ENCODE peak calls at places on chromosomes 12 and 14, in nine cellular contexts. C is uterus, V is hepatocyte, K is lung, Y is heart right ventricle, Z is upper lobe of right lung, W is cardiac muscle cell, A is Peyer's patch, S is tibial artery. T is an unnamed sample. For H3K36me3 and H3K4me1, the result is how much of the 10 kb centered on the place peaks cover.

GRCh38 chr14:38336298-38336697 is 80.4 kb upstream of the CLEC14A start:
- DNase-seq in Y (no peak), Z (no peak), V (no peak), K (no peak), A (no peak), W (no peak), C (no peak), S (no peak), T (no peak)

GRCh38 chr14:71651228-71651627 is 281.0 kb upstream of the RGS6 start:
- DNase-seq in Y (no peak), V (peak), S (no peak), C (no peak), A (no peak), Z (no peak), K (no peak), W (no peak), T (no peak)

GRCh38 chr14:73710737-73711136 is 3.4 kb downstream of the PNMA1 start:
- DNase-seq in K (no peak), W (no peak), S (no peak), Z (no peak), C (no peak), A (no peak), Y (no peak), V (no peak), T (no peak)

GRCh38 chr12:111455448-111456320 is 50.0 kb downstream of the SH2B3 start:
- DNase-seq in W (no peak), Y (no peak), A (no peak), V (no peak), C (no peak), S (peak), K (no peak), Z (no peak), T (peak)

GRCh38 chr12:50742776-50743175 is 21.1 kb upstream of the ATF1 start:
- DNase-seq in K (no peak), Z (no peak), V (no peak), Y (no peak), S (no peak), C (no peak), A (no peak), W (no peak), T (no peak)

GRCh38 chr14:61184117-61184516 is 97.0 kb downstream of the TMEM30B start:
- DNase-seq in K (no peak), S (no peak), A (no peak), Z (no peak), C (no peak), V (no peak), W (no peak), Y (no peak), T (no peak)

GRCh38 chr14:104107101-104107581 is 21.6 kb downstream of the ASPG start:
- DNase-seq in Z (peak), V (no peak), A (peak), K (no peak), W (no peak), S (peak), C (peak), Y (no peak), T (peak)

GRCh38 chr12:14950421-14950820 is 11.0 kb downstream of the ARHGDIB start:
- DNase-seq in W (no peak), V (no peak), Y (no peak), S (no peak), C (no peak), A (no peak), Z (no peak), K (no peak), T (no peak)

GRCh38 chr14:79740043-79740442 is 471.3 kb downstream of the DIO2 start:
- DNase-seq in V (no peak), A (no peak), Y (no peak), S (no peak), Z (no peak), K (no peak), W (peak), C (no peak), T (no peak)

GRCh38 chr12:77377116-77377515 is 311.7 kb upstream of the E2F7 start:
- DNase-seq in Z (no peak), A (no peak), K (no peak), V (no peak), C (no peak), Y (no peak), S (no peak), W (no peak), T (no peak)

GRCh38 chr14:72444701-72445100 is 449.2 kb downstream of the DPF3 start:
- DNase-seq in Y (no peak), W (no peak), K (no peak), Z (no peak), V (no peak), C (no peak), A (no peak), S (no peak), T (no peak)

GRCh38 chr14:75661499-75661814 is 411 bp downstream of the TTLL5 start:
- DNase-seq in Z (no peak), C (no peak), K (no peak), W (no peak), V (no peak), S (no peak), Y (no peak), A (no peak), T (no peak)

GRCh38 chr14:94309721-94310120 is 13.4 kb downstream of the SERPINA6 start:
- DNase-seq in Z (no peak), S (no peak), W (no peak), Y (no peak), V (no peak), C (no peak), K (no peak), A (no peak), T (no peak)

GRCh38 chr14:90871605-90872233 is 55.5 kb upstream of the TTC7B start:
- DNase-seq in W (no peak), Y (no peak), V (no peak), Z (no peak), A (no peak), C (no peak), S (no peak), K (no peak), T (no peak)

GRCh38 chr14:56808314-56809201 is 1.7 kb downstream of the OTX2 start:
- DNase-seq in Z (no peak), C (no peak), S (no peak), V (peak), A (no peak), K (no peak), Y (no peak), W (peak), T (no peak)

GRCh38 chr14:79597561-79597960 is 613.7 kb downstream of the DIO2 start:
- DNase-seq in S (no peak), C (no peak), Y (no peak), V (no peak), W (no peak), Z (no peak), A (no peak), K (no peak), T (no peak)

GRCh38 chr12:226401-226800 is 12.4 kb upstream of the SLC6A12 start:
- DNase-seq in W (no peak), S (peak), V (no peak), K (no peak), A (no peak), Y (no peak), Z (peak), C (no peak), T (peak)

GRCh38 chr14:49982082-49982481 is 89.2 kb downstream of the ARF6 start:
- DNase-seq in C (no peak), K (no peak), S (no peak), Y (no peak), W (no peak), V (no peak), Z (no peak), A (no peak), T (peak)

GRCh38 chr14:35215110-35215872 is 76.9 kb upstream of the PSMA6 start:
- DNase-seq in C (no peak), V (peak), S (no peak), Y (no peak), K (no peak), Z (no peak), A (no peak), W (peak), T (no peak)

GRCh38 chr12:116245189-116245588 is 32.3 kb downstream of the MED13L start:
- DNase-seq in Y (no peak), V (no peak), A (no peak), C (no peak), K (no peak), W (no peak), Z (no peak), S (no peak), T (no peak)

GRCh38 chr12:14454098-14454907 is 88.8 kb downstream of the ATF7IP start:
- DNase-seq in W (peak), V (peak), Z (no peak), A (no peak), K (no peak), Y (no peak), S (no peak), C (no peak), T (no peak)

GRCh38 chr14:46902837-46903236 is 251.3 kb upstream of the RPL10L start:
- DNase-seq in S (no peak), V (no peak), W (peak), Y (no peak), C (no peak), A (no peak), K (no peak), Z (peak), T (peak)

GRCh38 chr12:5989621-5990020 is 44.6 kb upstream of the ANO2 start:
- DNase-seq in K (no peak), Y (no peak), V (no peak), A (no peak), S (no peak), Z (no peak), C (no peak), W (no peak), T (no peak)

GRCh38 chr12:27772328-27773049 is 7.5 kb upstream of the KLHL42 start:
- DNase-seq in Y (no peak), S (no peak), C (no peak), W (no peak), V (no peak), A (no peak), K (no peak), Z (no peak), T (no peak)

GRCh38 chr14:75542585-75543091 is 20.4 kb downstream of the BATF start:
- DNase-seq in A (peak), W (peak), C (peak), Y (peak), S (peak), Z (peak), K (peak), V (peak), T (peak)

GRCh38 chr12:127716181-127716580 is 550.8 kb upstream of the TMEM132C start:
- DNase-seq in V (no peak), W (no peak), Z (no peak), S (no peak), A (no peak), Y (no peak), K (no peak), C (no peak), T (no peak)

GRCh38 chr12:124044021-124044420 is 71.0 kb downstream of the ZNF664 start:
- DNase-seq in A (no peak), V (no peak), K (no peak), W (no peak), C (no peak), Y (no peak), S (no peak), Z (no peak), T (no peak)
- TF ChIP-seq CTCF in A (no peak), V (no peak), K (no peak), W (no peak), C (no peak), Y (no peak), S (no peak), Z (no peak), T (no peak)

DNA sequence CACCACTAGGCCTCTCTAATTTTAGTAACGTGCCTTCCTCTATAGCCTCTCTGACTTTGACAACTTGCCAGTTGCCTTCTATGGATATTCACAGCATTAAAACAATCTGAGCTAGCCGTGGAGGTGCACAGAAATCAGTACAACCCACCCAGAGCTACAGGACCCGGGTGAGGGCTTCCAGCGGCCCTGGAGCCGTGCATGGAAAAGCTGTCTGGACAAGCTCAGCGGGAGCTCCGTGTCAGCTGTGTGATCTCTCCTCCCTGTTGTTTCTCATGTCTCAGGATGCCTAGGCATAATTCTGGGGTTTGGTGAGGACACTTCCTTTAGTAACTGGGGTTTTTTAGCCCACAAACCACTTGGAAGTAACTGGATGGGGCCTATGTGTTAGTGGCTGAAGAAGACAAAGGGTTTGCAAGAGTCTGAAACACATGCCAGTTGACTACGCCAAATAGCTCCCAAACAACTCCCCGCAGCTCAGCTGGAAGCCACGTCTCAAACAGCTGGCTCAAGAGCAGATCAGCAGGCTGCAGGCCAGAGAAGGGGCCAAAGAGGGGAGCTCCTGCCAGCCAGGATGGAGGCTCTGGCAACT is 52.9 kb downstream of the SSH1 start:
- DNase-seq in Z (no peak), Y (peak), V (peak), C (peak), K (no peak), W (peak), A (peak), S (peak), T (no peak)
- H3K36me3 ChIP-seq in Z (half or more), Y (under half), V (under half), C (under half), K (under half), W (under half), A (under half), S (half or more), T (half or more)

DNA sequence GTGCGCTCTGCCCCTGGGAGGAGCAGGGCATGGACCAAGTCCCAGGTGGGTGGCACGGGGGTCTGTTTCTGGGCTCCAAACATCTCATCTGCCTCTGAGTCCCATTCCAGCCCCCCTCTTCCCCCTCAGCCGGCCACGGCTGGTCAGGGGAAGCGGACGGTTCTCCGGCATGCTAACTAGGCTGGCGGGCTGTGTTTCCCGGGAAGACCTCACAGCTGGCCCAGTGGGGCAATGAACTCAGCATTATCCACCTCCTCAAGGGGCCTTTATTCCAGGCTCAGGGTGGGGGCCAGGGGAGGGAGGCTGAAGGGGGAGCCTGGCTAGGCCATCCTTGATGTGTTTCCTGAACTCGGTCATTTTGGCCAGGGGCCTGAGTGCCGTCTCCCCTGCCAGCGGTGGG is 7.7 kb downstream of the LRP1 start:
- DNase-seq in A (no peak), K (no peak), S (no peak), C (peak), Z (no peak), Y (peak), W (no peak), V (peak), T (peak)
- H3K4me1 ChIP-seq in A (half or more), K (under half), S (half or more), C (under half), Z (half or more), Y (half or more), W (under half), V (half or more), T (half or more)

DNA sequence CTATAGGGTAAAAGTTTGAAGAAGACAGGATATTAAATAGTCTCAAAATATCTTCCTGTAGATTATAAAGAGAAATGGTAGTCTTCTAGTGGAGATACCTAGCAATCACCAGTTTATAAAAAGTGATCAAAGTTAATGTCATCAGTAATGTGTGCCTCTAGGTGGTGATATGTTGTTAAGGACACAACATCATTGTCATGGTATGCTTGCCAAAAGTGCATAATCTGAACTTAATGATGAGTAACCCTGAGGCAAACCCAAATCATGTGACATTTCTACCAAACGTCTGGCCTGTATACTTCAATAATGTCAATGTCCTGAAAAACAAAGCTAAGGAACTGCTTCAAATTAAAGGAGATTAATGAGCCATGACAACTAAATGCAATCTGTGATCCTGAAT is 214.7 kb downstream of the PHLDA1 start:
- DNase-seq in W (no peak), Y (no peak), S (no peak), V (no peak), C (no peak), A (no peak), K (no peak), Z (no peak), T (no peak)
- TF ChIP-seq CTCF in W (no peak), Y (peak), S (no peak), V (no peak), C (no peak), A (peak), K (no peak), Z (no peak), T (no peak)

GRCh38 chr12:49036029-49036428 is 17.5 kb upstream of the PRKAG1 start:
- DNase-seq in V (no peak), W (no peak), Y (no peak), K (no peak), C (no peak), S (no peak), A (no peak), Z (no peak), T (no peak)
- H3K36me3 ChIP-seq in V (under half), W (half or more), Y (under half), K (under half), C (under half), S (half or more), A (under half), Z (half or more), T (half or more)

T was measured in suprapubic skin.